ENCODE peak calls at places on chromosomes 11 and 22, in five cellular contexts. J is HEK293T; K is CD4-positive, alpha-beta T cell; L is amniotic stem cell; D is fibroblast of the aortic adventitia. U is an unnamed sample.

GRCh38 chr22:44567846-44568493 is 69.9 kb upstream of the RTL6 start:
- DNase-seq in J (no peak), K (peak), L (no peak), D (peak), U (peak)

GRCh38 chr11:125351045-125351867 is 144.8 kb downstream of the FEZ1 start:
- DNase-seq in J (no peak), K (no peak), L (no peak), D (no peak), U (no peak)

GRCh38 chr11:42631223-42631843 is 680.5 kb upstream of the API5 start:
- DNase-seq in J (no peak), K (no peak), L (no peak), D (no peak), U (no peak)

GRCh38 chr22:38737302-38738060 is 18.3 kb downstream of the SUN2 start:
- DNase-seq in J (no peak), K (no peak), L (no peak), D (no peak), U (no peak)

GRCh38 chr11:1827095-1827797 is 7.5 kb upstream of the SYT8 start:
- DNase-seq in J (no peak), K (no peak), L (peak), D (peak), U (peak)

GRCh38 chr11:65498977-65499712 is at the start of gene MALAT1:
- DNase-seq in J (peak), K (peak), L (peak), D (peak), U (peak)

GRCh38 chr11:125627236-125627910 is 2.4 kb downstream of the CHEK1 start:
- DNase-seq in J (no peak), K (no peak), L (no peak), D (peak), U (no peak)

GRCh38 chr11:96205460-96205809 is 137.6 kb downstream of the MAML2 start:
- DNase-seq in J (no peak), K (no peak), L (no peak), D (no peak), U (no peak)

GRCh38 chr11:45104006-45104789 is 42.2 kb upstream of the PRDM11 start:
- DNase-seq in J (no peak), K (no peak), L (no peak), D (no peak), U (no peak)

GRCh38 chr11:130400793-130401483 is 27.5 kb downstream of the ADAMTS8 start:
- DNase-seq in J (no peak), K (no peak), L (peak), D (peak), U (peak)

GRCh38 chr11:1460994-1461805 is 25.4 kb downstream of the MOB2 start:
- DNase-seq in J (no peak), K (no peak), L (no peak), D (no peak), U (no peak)

GRCh38 chr22:19576460-19577421 is 52.5 kb upstream of the CLDN5 start:
- DNase-seq in J (peak), K (peak), L (no peak), D (peak), U (no peak)

GRCh38 chr22:24095816-24096215 is 84.7 kb downstream of the CABIN1 start:
- DNase-seq in J (no peak), K (no peak), L (no peak), D (no peak), U (no peak)

GRCh38 chr11:78784321-78785061 is 209.8 kb upstream of the NARS2 start:
- DNase-seq in J (no peak), K (no peak), L (peak), D (peak), U (no peak)

GRCh38 chr11:68373810-68374501 is 61.6 kb downstream of the LRP5 start:
- DNase-seq in J (no peak), K (no peak), L (no peak), D (peak), U (no peak)

GRCh38 chr11:2249191-2249916 is 21.0 kb downstream of the ASCL2 start:
- DNase-seq in J (no peak), K (no peak), L (no peak), D (no peak), U (no peak)